ENCODE peak calls at places on chromosomes 16 and 17, in four cellular contexts. V is lower lobe of right lung; S is A549; Q is activated CD4-positive, alpha-beta T cell treated with anti-CD3 and anti-CD28 coated beads for 36 hours. K is an unnamed sample.

GRCh38 chr16:53984936-53985335 is 281.0 kb downstream of the FTO start:
- ATAC-seq in V (no peak), S (no peak), Q (no peak), K (no peak)

GRCh38 chr16:87956771-87957279 is 5.6 kb downstream of the BANP start:
- ATAC-seq in V (no peak), S (peak; percentile 51), Q (peak; percentile 60), K (peak; percentile 31)

GRCh38 chr17:45293413-45294211 is 23.2 kb downstream of the MAP3K14 start:
- ATAC-seq in V (peak; percentile 84), S (peak; percentile 84), Q (peak; percentile 75), K (peak; percentile 51)

GRCh38 chr16:71354156-71354555 is 4.4 kb upstream of the CALB2 start:
- ATAC-seq in V (no peak), S (no peak), Q (no peak), K (no peak)

GRCh38 chr17:67312265-67312664 is 54.1 kb downstream of the PSMD12 start:
- ATAC-seq in V (peak; percentile 50), S (no peak), Q (no peak), K (no peak)

GRCh38 chr16:21072976-21073375 is 77.7 kb downstream of the DNAH3 start:
- ATAC-seq in V (no peak), S (no peak), Q (no peak), K (no peak)

GRCh38 chr17:57124053-57124452 is 39.0 kb downstream of the AKAP1 start:
- ATAC-seq in V (no peak), S (no peak), Q (no peak), K (no peak)

GRCh38 chr17:42531455-42532354 is 4.3 kb upstream of the NAGLU start:
- ATAC-seq in V (peak; percentile 53), S (peak; percentile 45), Q (peak; percentile 31), K (peak; percentile 28)

GRCh38 chr16:84563316-84563715 is 54.6 kb downstream of the COTL1 start:
- ATAC-seq in V (no peak), S (no peak), Q (no peak), K (no peak)

GRCh38 chr17:20196314-20196713 is 187.2 kb downstream of the SPECC1 start:
- ATAC-seq in V (no peak), S (no peak), Q (no peak), K (no peak)

GRCh38 chr16:31456988-31457360 is 2.3 kb upstream of the ARMC5 start:
- ATAC-seq in V (no peak), S (no peak), Q (no peak), K (no peak)

GRCh38 chr16:69888005-69888560 is 63.1 kb upstream of the CLEC18A start:
- ATAC-seq in V (no peak), S (no peak), Q (no peak), K (no peak)

GRCh38 chr17:49602783-49603182 is 27.1 kb downstream of the NXPH3 start:
- ATAC-seq in V (no peak), S (no peak), Q (no peak), K (no peak)

GRCh38 chr17:30271102-30271501 is 20.6 kb downstream of the BLMH start:
- ATAC-seq in V (no peak), S (no peak), Q (no peak), K (no peak)

GRCh38 chr17:81228420-81228819 is 5.7 kb upstream of the CEP131 start:
- ATAC-seq in V (peak; percentile 13), S (no peak), Q (no peak), K (peak; percentile 90)

GRCh38 chr16:79564594-79565210 is 35.8 kb downstream of the MAF start:
- ATAC-seq in V (no peak), S (no peak), Q (no peak), K (no peak)

GRCh38 chr17:46157443-46158107 is 35.7 kb downstream of the KANSL1 start:
- ATAC-seq in V (peak; percentile 61), S (no peak), Q (no peak), K (no peak)

GRCh38 chr16:90044111-90044551 is 24.9 kb upstream of the DBNDD1 start:
- ATAC-seq in V (peak; percentile 52), S (peak; percentile 63), Q (no peak), K (no peak)